ENCODE peak calls at places on chromosome 4, in six cellular contexts. X is nephron progenitor cell, G is GM20000, L is cardiac fibroblast, A is progenitor cell of endocrine pancreas, T is MM.1S. R is an unnamed sample.

GRCh38 chr4:189304179-189304578 is 636.5 kb upstream of the FRG1 start:
- DNase-seq in X (no peak), G (no peak), L (peak), A (no peak), T (no peak), R (no peak)

GRCh38 chr4:187840814-187841213 is 154.8 kb upstream of the ZFP42 start:
- DNase-seq in X (no peak), G (no peak), L (peak), A (no peak), T (no peak), R (no peak)

GRCh38 chr4:139844057-139844456 is 178.4 kb downstream of the MGST2 start:
- DNase-seq in X (no peak), G (no peak), L (peak), A (no peak), T (no peak), R (no peak)

GRCh38 chr4:48708610-48709009 is 71.5 kb downstream of the FRYL start:
- DNase-seq in X (no peak), G (no peak), L (no peak), A (no peak), T (no peak), R (no peak)

GRCh38 chr4:125314676-125315570 is at the start of gene FAT4:
- DNase-seq in X (peak), G (peak), L (peak), A (peak), T (peak), R (peak)

GRCh38 chr4:137367608-137368007 is 164.7 kb downstream of the PCDH18 start:
- DNase-seq in X (no peak), G (no peak), L (peak), A (no peak), T (no peak), R (no peak)

GRCh38 chr4:25928320-25928955 is 14.4 kb downstream of the SMIM20 start:
- DNase-seq in X (no peak), G (no peak), L (no peak), A (no peak), T (no peak), R (no peak)

GRCh38 chr4:123342498-123342897 is 54.1 kb upstream of the SPRY1 start:
- DNase-seq in X (no peak), G (no peak), L (no peak), A (no peak), T (no peak), R (no peak)

GRCh38 chr4:116480486-116480990 is 604.8 kb downstream of the TRAM1L1 start:
- DNase-seq in X (no peak), G (no peak), L (no peak), A (no peak), T (no peak), R (no peak)

GRCh38 chr4:14877246-14878220 is 124.7 kb upstream of the CPEB2 start:
- DNase-seq in X (no peak), G (no peak), L (no peak), A (no peak), T (no peak), R (no peak)

GRCh38 chr4:182212211-182212761 is 30.9 kb upstream of the TENM3 start:
- DNase-seq in X (peak), G (no peak), L (no peak), A (no peak), T (no peak), R (no peak)

GRCh38 chr4:141155586-141155985 is 22.3 kb upstream of the RNF150 start:
- DNase-seq in X (no peak), G (no peak), L (peak), A (no peak), T (no peak), R (no peak)

GRCh38 chr4:78056265-78057129 is 626 bp upstream of the FRAS1 start:
- DNase-seq in X (peak), G (peak), L (peak), A (peak), T (no peak), R (peak)

GRCh38 chr4:174248407-174248806 is 35.1 kb downstream of the FBXO8 start:
- DNase-seq in X (no peak), G (no peak), L (no peak), A (no peak), T (no peak), R (no peak)

GRCh38 chr4:72366601-72367000 is 202.4 kb downstream of the ADAMTS3 start:
- DNase-seq in X (no peak), G (no peak), L (no peak), A (no peak), T (no peak), R (no peak)

GRCh38 chr4:8393593-8394038 is 46.9 kb downstream of the ACOX3 start:
- DNase-seq in X (no peak), G (no peak), L (peak), A (no peak), T (no peak), R (no peak)

GRCh38 chr4:119736559-119736958 is 108.0 kb upstream of the PDE5A start:
- DNase-seq in X (no peak), G (no peak), L (peak), A (no peak), T (no peak), R (no peak)

DNA sequence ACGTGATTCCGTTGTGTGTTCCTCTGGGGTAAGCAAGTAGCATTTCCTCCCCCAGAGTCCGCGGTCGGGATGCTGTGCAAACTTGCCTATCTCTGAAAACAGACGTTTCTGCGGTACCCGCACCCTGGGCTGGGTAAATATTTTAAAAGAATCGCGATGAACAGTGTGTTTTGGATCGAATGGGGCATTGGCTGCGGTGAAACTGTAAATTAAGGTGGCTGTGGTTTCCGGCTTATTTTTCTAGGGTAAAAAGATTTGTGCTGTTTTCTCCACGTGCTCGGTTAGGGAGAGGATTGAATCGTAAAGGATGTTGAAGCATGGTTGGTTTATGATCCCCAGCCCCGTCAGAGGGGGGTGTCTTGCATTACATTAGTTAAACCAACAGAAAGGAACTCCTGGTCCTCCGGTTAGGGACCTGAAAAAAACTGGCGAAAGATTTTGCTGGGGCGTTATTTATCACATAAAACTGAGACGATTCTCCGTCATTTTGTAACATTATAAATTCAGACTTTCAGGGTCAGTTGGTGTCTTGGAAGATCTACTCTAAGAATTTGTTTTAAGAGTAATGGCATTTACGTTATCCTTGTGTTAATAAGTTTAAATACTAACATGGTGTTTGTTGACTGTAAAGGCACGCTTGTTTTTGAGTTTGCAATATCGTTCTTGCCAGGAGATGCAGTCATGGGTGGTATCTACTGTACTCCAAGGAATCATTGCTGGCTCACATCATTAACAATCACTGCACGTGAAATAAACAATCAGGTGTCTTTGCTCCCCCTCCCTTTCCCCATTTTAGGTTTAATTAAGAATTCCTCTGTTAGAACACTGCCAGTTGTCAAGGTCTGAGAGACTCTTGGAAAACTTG is 1.4 kb downstream of the HHIP start:
- DNase-seq in X (peak), G (peak), L (peak), A (no peak), T (no peak), R (no peak)
- TF ChIP-seq CTCF in X (no peak), G (no peak), L (no peak), A (no peak), T (no peak), R (no peak)

GRCh38 chr4:548976-549375 is 27.1 kb downstream of the TMEM271 start:
- DNase-seq in X (no peak), G (no peak), L (peak), A (no peak), T (no peak), R (no peak)

GRCh38 chr4:538542-539142 is 37.5 kb downstream of the TMEM271 start:
- DNase-seq in X (no peak), G (no peak), L (no peak), A (no peak), T (no peak), R (no peak)

GRCh38 chr4:541271-541670 is 34.8 kb downstream of the TMEM271 start:
- DNase-seq in X (no peak), G (no peak), L (no peak), A (no peak), T (no peak), R (no peak)

GRCh38 chr4:545612-546011 is 30.5 kb downstream of the TMEM271 start:
- DNase-seq in X (no peak), G (no peak), L (no peak), A (no peak), T (no peak), R (no peak)

GRCh38 chr4:544386-545105 is 31.5 kb downstream of the TMEM271 start:
- DNase-seq in X (no peak), G (no peak), L (no peak), A (no peak), T (no peak), R (no peak)
- TF ChIP-seq CTCF in X (no peak), G (no peak), L (no peak), A (no peak), T (no peak), R (no peak)

DNA sequence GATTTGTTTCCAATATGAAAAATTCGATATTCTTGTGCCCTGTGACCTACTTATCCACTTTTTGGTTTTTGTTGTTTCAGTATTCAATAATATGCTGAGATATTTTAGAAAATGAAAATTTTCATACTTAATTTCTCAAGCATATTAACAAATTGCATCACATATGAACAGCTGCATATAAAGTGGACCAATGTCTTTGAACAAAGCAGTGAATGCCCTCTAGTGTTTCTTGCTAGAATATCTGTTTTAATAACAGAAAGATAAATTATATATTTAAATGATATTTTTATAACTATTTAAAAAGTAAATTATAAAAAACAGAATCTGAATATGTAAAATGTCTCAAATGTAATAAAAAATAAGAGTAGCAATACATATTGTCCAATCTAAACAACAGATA is 31.7 kb upstream of the INTU start:
- DNase-seq in X (no peak), G (no peak), L (peak), A (no peak), T (no peak), R (no peak)
- TF ChIP-seq CTCF in X (no peak), G (no peak), L (peak), A (peak), T (peak), R (peak)

DNA sequence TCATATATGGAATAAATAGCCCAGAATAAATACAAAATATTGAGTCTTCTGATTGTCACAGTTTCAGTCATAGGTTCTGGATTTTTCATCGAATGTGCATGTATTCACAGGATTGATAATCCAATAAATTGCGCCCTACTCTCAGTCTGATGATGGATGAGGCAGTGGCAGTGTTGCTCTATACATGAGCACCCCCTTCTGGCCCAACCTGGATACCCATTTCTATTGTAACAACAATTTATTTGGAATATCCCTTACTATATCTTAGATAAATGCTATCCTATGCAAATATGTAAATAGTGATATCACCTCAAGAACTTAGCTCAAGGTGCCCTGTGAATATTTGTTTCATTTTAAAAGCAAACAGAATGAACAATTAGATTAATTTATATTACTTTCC is 733.7 kb upstream of the PABPC4L start:
- DNase-seq in X (peak), G (no peak), L (peak), A (no peak), T (peak), R (no peak)
- TF ChIP-seq CTCF in X (peak), G (no peak), L (no peak), A (peak), T (peak), R (peak)

GRCh38 chr4:127624176-127624575 is 8.6 kb upstream of the INTU start:
- DNase-seq in X (no peak), G (no peak), L (no peak), A (no peak), T (no peak), R (no peak)

GRCh38 chr4:127622923-127623754 is 9.6 kb upstream of the INTU start:
- DNase-seq in X (peak), G (peak), L (no peak), A (peak), T (no peak), R (peak)

GRCh38 chr4:127623755-127624087 is 9.0 kb upstream of the INTU start:
- DNase-seq in X (peak), G (peak), L (peak), A (no peak), T (no peak), R (no peak)

GRCh38 chr4:127618427-127618826 is 14.3 kb upstream of the INTU start:
- DNase-seq in X (no peak), G (no peak), L (no peak), A (no peak), T (no peak), R (no peak)

DNA sequence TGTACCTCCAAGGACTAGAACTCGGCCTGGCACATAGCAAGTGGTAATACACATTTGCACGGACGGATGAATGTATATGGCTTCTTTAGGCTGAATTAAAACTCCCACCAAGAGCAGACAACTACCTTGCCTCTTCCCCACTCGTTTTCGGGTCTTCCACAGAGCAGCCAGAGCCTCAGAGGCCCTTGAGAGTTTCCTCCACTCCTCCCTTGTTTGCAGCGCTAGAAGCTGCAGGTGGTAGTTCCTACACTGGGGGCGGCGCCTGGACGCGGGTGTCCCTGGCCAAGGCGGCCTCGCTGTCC is 10.2 kb upstream of the INTU start:
- DNase-seq in X (peak), G (no peak), L (peak), A (no peak), T (no peak), R (no peak)
- TF ChIP-seq CTCF in X (no peak), G (no peak), L (no peak), A (no peak), T (no peak), R (no peak)

GRCh38 chr4:80266267-80266901 is at the start of gene FGF5:
- DNase-seq in X (peak), G (peak), L (peak), A (peak), T (peak), R (peak)
- TF ChIP-seq CTCF in X (no peak), G (no peak), L (no peak), A (no peak), T (no peak), R (no peak)

GRCh38 chr4:175561691-175562090 is 250.4 kb downstream of the GPM6A start:
- DNase-seq in X (no peak), G (no peak), L (no peak), A (no peak), T (no peak), R (no peak)

GRCh38 chr4:175562111-175562510 is 250.0 kb downstream of the GPM6A start:
- DNase-seq in X (no peak), G (no peak), L (no peak), A (no peak), T (no peak), R (no peak)

GRCh38 chr4:175562537-175562936 is 249.5 kb downstream of the GPM6A start:
- DNase-seq in X (no peak), G (no peak), L (no peak), A (no peak), T (no peak), R (no peak)

GRCh38 chr4:175560628-175561027 is 251.4 kb downstream of the GPM6A start:
- DNase-seq in X (no peak), G (no peak), L (peak), A (no peak), T (peak), R (no peak)
- TF ChIP-seq CTCF in X (no peak), G (no peak), L (no peak), A (no peak), T (peak), R (no peak)

GRCh38 chr4:45442466-45442865 is 681.4 kb downstream of the GABRG1 start:
- DNase-seq in X (peak), G (no peak), L (peak), A (no peak), T (peak), R (no peak)
- TF ChIP-seq CTCF in X (peak), G (no peak), L (peak), A (peak), T (peak), R (peak)

R was measured in mesothelial cell of epicardium.